ENCODE peak calls at places on chromosomes 6 and 20, in seven cellular contexts. Y, O, Q, T, N, X and J are unnamed samples.

GRCh38 chr6:15712813-15713212 is 50.0 kb upstream of the DTNBP1 start:
- DNase-seq in Y (no peak), O (no peak), Q (no peak), T (no peak), N (no peak), X (no peak), J (no peak)

GRCh38 chr6:134077301-134077700 is 24.9 kb upstream of the SLC2A12 start:
- DNase-seq in Y (no peak), O (no peak), Q (no peak), T (peak), N (no peak), X (no peak), J (no peak)

GRCh38 chr6:163900570-163900969 is 486.1 kb downstream of the QKI start:
- DNase-seq in Y (no peak), O (no peak), Q (no peak), T (no peak), N (no peak), X (no peak), J (no peak)

GRCh38 chr6:167415441-167415961 is 90.6 kb downstream of the TTLL2 start:
- DNase-seq in Y (no peak), O (no peak), Q (no peak), T (no peak), N (no peak), X (no peak), J (no peak)

GRCh38 chr20:34579191-34579661 is 20.7 kb downstream of the MAP1LC3A start:
- DNase-seq in Y (no peak), O (peak), Q (no peak), T (peak), N (no peak), X (no peak), J (no peak)

GRCh38 chr20:43824699-43825402 is 89.8 kb upstream of the TOX2 start:
- DNase-seq in Y (peak), O (no peak), Q (no peak), T (peak), N (peak), X (peak), J (no peak)

GRCh38 chr6:11011787-11012234 is 32.3 kb downstream of the ELOVL2 start:
- DNase-seq in Y (no peak), O (no peak), Q (no peak), T (peak), N (no peak), X (peak), J (no peak)

GRCh38 chr20:32582659-32583580 is 2.2 kb downstream of the NOL4L start:
- DNase-seq in Y (no peak), O (peak), Q (peak), T (no peak), N (peak), X (no peak), J (peak)

GRCh38 chr20:568097-568864 is 24.7 kb upstream of the CSNK2A1 start:
- DNase-seq in Y (no peak), O (peak), Q (no peak), T (no peak), N (no peak), X (no peak), J (no peak)

GRCh38 chr6:140253096-140253495 is 878.6 kb upstream of the CITED2 start:
- DNase-seq in Y (no peak), O (no peak), Q (no peak), T (peak), N (no peak), X (no peak), J (no peak)

GRCh38 chr6:5093231-5094015 is 8.3 kb downstream of the PPP1R3G start:
- DNase-seq in Y (no peak), O (no peak), Q (no peak), T (no peak), N (no peak), X (no peak), J (no peak)

GRCh38 chr6:69423785-69424184 is 373.0 kb downstream of the LMBRD1 start:
- DNase-seq in Y (no peak), O (no peak), Q (no peak), T (no peak), N (no peak), X (no peak), J (no peak)

GRCh38 chr6:81718126-81718525 is 34.4 kb downstream of the TENT5A start:
- DNase-seq in Y (no peak), O (no peak), Q (no peak), T (no peak), N (no peak), X (no peak), J (no peak)

GRCh38 chr6:36586606-36587005 is 7.6 kb upstream of the SRSF3 start:
- DNase-seq in Y (no peak), O (no peak), Q (no peak), T (no peak), N (no peak), X (no peak), J (no peak)

GRCh38 chr20:40283689-40284088 is 405.3 kb downstream of the MAFB start:
- DNase-seq in Y (no peak), O (no peak), Q (no peak), T (no peak), N (no peak), X (no peak), J (no peak)

GRCh38 chr6:89357390-89357789 is 4.9 kb upstream of the UBE2J1 start:
- DNase-seq in Y (no peak), O (no peak), Q (peak), T (no peak), N (no peak), X (peak), J (no peak)

GRCh38 chr6:14270925-14271791 is 153.6 kb downstream of the CD83 start:
- DNase-seq in Y (no peak), O (no peak), Q (no peak), T (peak), N (no peak), X (no peak), J (no peak)

GRCh38 chr20:61524956-61525666 is 273.1 kb downstream of the CDH4 start:
- DNase-seq in Y (no peak), O (no peak), Q (no peak), T (no peak), N (no peak), X (no peak), J (no peak)

GRCh38 chr6:9039258-9039657 is 603.9 kb upstream of the SLC35B3 start:
- DNase-seq in Y (no peak), O (no peak), Q (no peak), T (peak), N (no peak), X (no peak), J (no peak)

GRCh38 chr6:43093361-43094289 is 17.5 kb downstream of the PTK7 start:
- DNase-seq in Y (peak), O (no peak), Q (no peak), T (no peak), N (peak), X (no peak), J (no peak)

GRCh38 chr6:57021086-57021720 is 25.3 kb upstream of the KIAA1586 start:
- DNase-seq in Y (no peak), O (no peak), Q (peak), T (peak), N (no peak), X (peak), J (peak)

GRCh38 chr6:139037490-139037889 is 8.9 kb downstream of the ABRACL start:
- DNase-seq in Y (no peak), O (no peak), Q (no peak), T (no peak), N (no peak), X (no peak), J (no peak)

GRCh38 chr6:161198176-161198575 is 75.7 kb downstream of the AGPAT4 start:
- DNase-seq in Y (no peak), O (no peak), Q (no peak), T (peak), N (no peak), X (no peak), J (no peak)

GRCh38 chr6:153852034-153852433 is 187.0 kb upstream of the OPRM1 start:
- DNase-seq in Y (no peak), O (no peak), Q (no peak), T (no peak), N (no peak), X (no peak), J (no peak)

GRCh38 chr6:129719692-129720091 is 9.7 kb upstream of the ARHGAP18 start:
- DNase-seq in Y (no peak), O (no peak), Q (no peak), T (no peak), N (no peak), X (no peak), J (no peak)

GRCh38 chr6:27145731-27146455 is 101.6 kb upstream of the PRSS16 start:
- DNase-seq in Y (peak), O (peak), Q (peak), T (peak), N (peak), X (peak), J (peak)

GRCh38 chr20:1286267-1287036 is 20.4 kb downstream of the SNPH start:
- DNase-seq in Y (peak), O (no peak), Q (no peak), T (no peak), N (no peak), X (no peak), J (no peak)

GRCh38 chr20:16619953-16620352 is 46.7 kb upstream of the KIF16B start:
- DNase-seq in Y (no peak), O (no peak), Q (no peak), T (no peak), N (no peak), X (no peak), J (no peak)

GRCh38 chr6:33197431-33198048 is 2.9 kb downstream of the RXRB start:
- DNase-seq in Y (no peak), O (no peak), Q (peak), T (peak), N (peak), X (peak), J (peak)

GRCh38 chr6:134238960-134239795 is 78.7 kb downstream of the SGK1 start:
- DNase-seq in Y (no peak), O (no peak), Q (no peak), T (no peak), N (no peak), X (no peak), J (no peak)

GRCh38 chr6:34650823-34651222 is 45.7 kb downstream of the ILRUN start:
- DNase-seq in Y (no peak), O (no peak), Q (no peak), T (no peak), N (no peak), X (no peak), J (no peak)

GRCh38 chr20:59994697-59995122 is 36.5 kb downstream of the CDH26 start:
- DNase-seq in Y (no peak), O (peak), Q (no peak), T (peak), N (no peak), X (no peak), J (no peak)

DNA sequence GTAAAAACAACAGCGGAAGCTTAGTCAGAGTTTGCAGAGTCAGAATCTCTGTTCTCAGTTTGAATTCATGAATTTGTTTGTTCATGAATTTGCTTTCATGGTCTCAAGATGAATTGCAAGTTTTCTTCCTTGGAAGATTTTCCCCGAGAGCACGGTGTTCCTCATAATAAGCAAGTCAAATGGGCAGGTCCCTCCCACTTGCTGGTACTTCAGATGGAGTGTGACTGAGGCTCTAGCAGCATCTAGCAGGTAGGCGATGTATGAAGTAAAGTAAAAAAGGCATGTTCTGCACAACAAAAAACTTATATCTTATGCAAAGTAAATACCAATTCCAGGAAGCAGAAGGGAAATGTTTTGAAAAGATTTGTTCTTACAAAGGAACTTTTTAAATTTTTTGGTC is 15.5 kb upstream of the MLIP start:
- DNase-seq in Y (no peak), O (no peak), Q (no peak), T (no peak), N (no peak), X (no peak), J (no peak)
- TF ChIP-seq CTCF in Y (no peak), O (no peak), Q (no peak), T (no peak), N (no peak), X (no peak), J (no peak)

DNA sequence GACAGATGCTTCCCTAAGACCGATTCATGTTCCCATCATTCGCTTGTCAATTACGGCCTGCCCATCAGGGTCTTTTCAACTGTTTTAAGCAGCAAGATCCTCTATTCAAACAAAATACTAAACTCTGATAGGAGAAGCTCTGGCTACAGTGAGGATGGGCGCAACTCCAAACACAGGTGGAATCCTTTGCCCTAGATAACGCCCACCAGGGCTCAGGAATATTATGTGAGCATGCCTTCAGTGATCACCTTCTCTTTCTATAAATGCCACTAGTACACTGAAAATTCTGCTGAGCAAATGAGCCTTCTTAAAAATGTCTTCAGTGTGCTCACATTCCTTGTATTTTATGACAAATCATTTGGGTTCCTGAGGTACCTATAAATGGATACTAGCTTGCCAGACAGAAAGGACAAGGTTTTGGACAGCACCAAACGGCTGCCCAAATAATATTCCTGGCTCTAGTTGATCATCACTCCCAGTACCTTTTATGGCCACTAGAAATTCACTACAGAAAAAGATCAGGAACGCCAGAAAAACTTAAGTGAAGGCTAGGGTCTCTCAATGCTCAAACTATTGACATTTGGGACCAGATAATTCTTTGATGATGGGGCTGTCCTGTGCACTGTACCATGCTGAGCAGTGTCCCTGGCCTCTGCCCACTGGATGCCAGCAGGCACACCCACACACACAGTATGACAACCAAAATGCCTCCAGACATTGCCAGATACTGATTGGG is 13.1 kb downstream of the ZNF217 start:
- DNase-seq in Y (no peak), O (no peak), Q (no peak), T (peak), N (no peak), X (no peak), J (no peak)
- TF ChIP-seq CTCF in Y (peak), O (peak), Q (no peak), T (peak), N (peak), X (no peak), J (no peak)

DNA sequence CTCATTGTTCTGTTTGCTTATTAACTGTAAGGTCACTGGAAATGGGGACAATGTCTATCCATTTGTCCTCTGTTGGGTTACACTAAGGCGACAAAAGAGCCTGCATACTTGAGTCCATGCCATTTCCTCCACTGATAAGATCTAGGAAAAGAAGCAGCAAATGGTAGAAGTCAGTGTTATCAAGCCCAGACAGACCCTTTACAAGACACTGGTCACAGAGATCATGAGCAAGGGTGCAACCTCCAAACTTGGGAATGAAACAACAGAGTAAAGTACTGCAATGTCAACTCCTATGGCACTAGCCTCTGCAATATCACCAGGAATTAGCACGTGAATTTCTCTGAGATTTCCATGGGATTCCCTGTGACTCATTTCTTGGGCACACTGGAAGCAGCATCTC is 126.9 kb downstream of the ID4 start:
- DNase-seq in Y (no peak), O (no peak), Q (no peak), T (no peak), N (no peak), X (no peak), J (no peak)
- TF ChIP-seq CTCF in Y (no peak), O (no peak), Q (no peak), T (no peak), N (no peak), X (no peak), J (no peak)

DNA sequence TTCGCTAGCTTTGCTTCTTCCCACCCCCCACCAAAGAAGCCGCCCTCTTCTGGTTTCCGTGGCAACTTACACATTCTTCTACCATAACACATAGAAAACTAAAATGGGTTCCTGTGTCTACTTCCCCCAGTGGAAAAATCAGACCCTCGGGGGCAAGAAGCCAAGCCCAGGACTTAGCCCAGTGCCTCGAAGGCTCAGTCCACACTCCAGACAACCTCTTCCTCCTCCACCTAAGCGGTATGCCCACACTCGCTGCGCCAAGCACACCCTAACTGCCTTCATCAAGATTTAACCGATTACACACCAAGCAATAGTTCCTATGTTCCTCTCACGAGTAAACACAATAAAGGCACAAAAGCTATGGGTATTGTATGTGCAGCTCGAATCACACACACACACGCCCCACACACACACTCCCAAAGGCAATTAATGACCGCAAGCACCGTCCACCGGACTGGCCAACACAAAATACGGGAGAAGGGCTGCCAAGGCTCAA is 537 bp downstream of the PPIL4 start:
- DNase-seq in Y (peak), O (peak), Q (peak), T (peak), N (peak), X (peak), J (peak)
- TF ChIP-seq CTCF in Y (no peak), O (no peak), Q (no peak), T (no peak), N (no peak), X (peak), J (no peak)

DNA sequence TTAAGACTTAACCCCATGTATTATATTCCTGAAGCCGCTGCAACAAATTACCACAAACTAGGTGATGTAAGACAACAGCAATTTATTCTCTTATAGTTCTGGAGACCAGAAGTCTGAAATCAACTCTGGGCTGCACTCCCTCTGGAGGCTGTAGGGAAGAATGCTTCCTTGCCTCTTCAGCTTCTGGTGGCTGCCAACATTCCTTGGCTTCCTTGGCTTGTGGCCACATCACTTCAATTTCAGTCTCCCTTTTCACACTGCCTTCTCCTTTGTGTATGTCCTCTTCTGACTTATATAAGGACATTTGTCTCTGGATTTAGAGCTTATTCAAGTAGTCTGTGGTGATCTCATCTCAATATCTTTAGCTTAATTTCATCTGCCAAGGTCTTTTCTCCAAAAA is 141.6 kb downstream of the DHX35 start:
- DNase-seq in Y (no peak), O (no peak), Q (no peak), T (no peak), N (no peak), X (no peak), J (no peak)
- TF ChIP-seq CTCF in Y (no peak), O (no peak), Q (no peak), T (peak), N (no peak), X (no peak), J (no peak)

GRCh38 chr20:45138451-45139300 is 14.4 kb upstream of the WFDC12 start:
- DNase-seq in Y (no peak), O (peak), Q (peak), T (peak), N (peak), X (peak), J (peak)
- TF ChIP-seq CTCF in Y (peak), O (peak), Q (peak), T (peak), N (peak), X (peak), J (peak)